ENCODE peak calls at places on chromosomes 13 and 19, in four cellular contexts. K is fibroblast of lung, I is neural progenitor cell, Q is DND-41. F is an unnamed sample. For H3K4me1, the result is how much of the 10 kb centered on the place peaks cover.

GRCh38 chr19:7706188-7706530 is 4.2 kb upstream of the FCER2 start:
- DNase-seq in K (no peak), Q (no peak), I (no peak), F (no peak)

GRCh38 chr19:13024126-13024957 is 29.1 kb downstream of the NFIX start:
- DNase-seq in K (no peak), I (peak), Q (no peak), F (no peak)

GRCh38 chr13:29845440-29846056 is 4.9 kb downstream of the UBL3 start:
- DNase-seq in Q (no peak), K (peak), I (no peak), F (peak)

GRCh38 chr19:41868989-41869300 is 8.1 kb upstream of the CD79A start:
- DNase-seq in Q (no peak), K (no peak), I (no peak), F (no peak)

GRCh38 chr19:53102186-53102585 is 1.0 kb downstream of the ZNF160 start:
- DNase-seq in K (no peak), I (peak), Q (peak), F (no peak)

GRCh38 chr13:48400090-48400694 is 12.7 kb downstream of the LPAR6 start:
- DNase-seq in K (no peak), I (no peak), Q (no peak), F (peak)

GRCh38 chr13:94479559-94480095 is at the start of gene DCT:
- DNase-seq in K (no peak), I (peak), Q (no peak), F (no peak)

GRCh38 chr13:109235901-109236300 is 550.5 kb downstream of the IRS2 start:
- DNase-seq in Q (no peak), K (no peak), I (no peak), F (no peak)

GRCh38 chr19:11881151-11881800 is 6.3 kb upstream of the ZNF69 start:
- DNase-seq in K (peak), I (peak), Q (peak), F (peak)

GRCh38 chr19:1884291-1884718 is 991 bp downstream of the ABHD17A start:
- DNase-seq in Q (no peak), K (no peak), I (no peak), F (peak)

GRCh38 chr13:21871302-21871862 is 200.5 kb downstream of the FGF9 start:
- DNase-seq in I (no peak), K (no peak), Q (no peak), F (no peak)

GRCh38 chr19:743168-743687 is 7.7 kb upstream of the MISP start:
- DNase-seq in Q (no peak), I (no peak), K (peak), F (no peak)

GRCh38 chr19:7637374-7638256 is 705 bp downstream of the STXBP2 start:
- DNase-seq in I (peak), Q (no peak), K (no peak), F (peak)

GRCh38 chr19:681029-681626 is 4.9 kb downstream of the FSTL3 start:
- DNase-seq in I (peak), K (no peak), Q (no peak), F (no peak)

GRCh38 chr13:85508683-85509329 is 290.4 kb downstream of the SLITRK6 start:
- DNase-seq in K (peak), I (no peak), Q (no peak), F (no peak)

GRCh38 chr19:39205449-39205764 is 1.3 kb upstream of the SYCN start:
- DNase-seq in I (no peak), Q (no peak), K (no peak), F (no peak)
- H2AFZ ChIP-seq in I (no peak), Q (no peak), K (no peak), F (no peak)

DNA sequence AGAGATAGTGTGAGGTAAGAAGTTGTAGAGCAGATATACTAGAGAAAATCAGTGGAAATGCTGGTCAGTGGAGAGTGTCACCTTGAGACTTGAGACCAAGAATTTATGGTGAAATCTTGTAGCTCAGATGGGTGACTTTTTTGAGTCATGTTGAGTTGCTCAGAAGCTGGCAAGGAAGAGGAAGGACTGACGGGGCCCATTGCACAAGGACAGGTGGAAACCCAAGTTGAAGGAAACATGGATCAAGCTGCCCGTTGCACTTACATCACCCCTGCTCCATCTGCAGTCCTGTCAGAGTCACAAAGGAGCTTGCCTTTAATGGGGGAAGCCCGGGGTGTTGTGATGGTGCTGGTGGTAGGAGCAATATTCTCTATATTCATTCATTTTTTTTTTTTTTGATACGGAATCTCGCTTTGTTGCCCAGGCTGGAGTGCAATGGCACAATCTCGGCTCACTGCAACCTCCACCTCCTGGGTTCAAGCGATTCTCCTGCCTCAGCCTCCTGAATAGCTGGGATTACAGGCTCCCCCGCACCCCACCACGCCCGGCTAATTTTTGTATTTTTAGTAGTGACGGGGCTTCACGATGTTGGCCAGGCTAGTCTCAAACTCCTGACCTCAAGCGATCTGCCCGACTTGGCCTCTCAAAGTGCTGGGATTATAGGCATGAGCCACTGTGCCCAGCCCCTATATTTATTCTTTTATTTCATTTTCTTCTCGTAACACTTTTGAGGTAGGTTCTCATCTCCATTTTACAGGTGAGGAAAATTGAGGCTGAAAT is 27.4 kb downstream of the UBAC2 start:
- DNase-seq in Q (no peak), K (no peak), I (no peak), F (peak)
- H3K4me1 ChIP-seq in Q (half or more), K (under half), I (under half), F (half or more)

DNA sequence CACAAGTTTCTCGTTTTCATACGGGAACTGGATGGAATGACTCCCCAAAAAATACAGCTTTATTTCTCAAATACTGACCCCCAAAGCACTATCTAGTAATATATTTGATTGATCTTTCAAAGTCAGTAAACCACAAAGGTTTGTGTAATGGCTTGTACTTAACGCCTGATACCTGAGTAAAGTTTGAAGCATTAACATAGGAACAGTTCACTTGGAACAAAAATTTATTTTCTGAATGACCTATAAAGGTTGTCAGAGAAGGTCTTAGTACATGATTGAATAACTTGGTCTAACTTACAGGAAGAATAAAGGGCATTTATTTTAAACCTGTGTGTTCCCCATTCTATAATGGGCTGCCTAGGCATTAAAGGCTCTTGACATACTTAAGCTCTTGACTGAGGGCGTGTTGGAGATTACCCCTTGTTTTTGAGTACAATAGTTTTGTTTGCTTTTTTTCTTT is 1.4 kb upstream of the PCDH9 start:
- DNase-seq in K (peak), Q (no peak), I (peak), F (peak)
- H2AFZ ChIP-seq in K (peak), Q (peak), I (peak), F (peak)

DNA sequence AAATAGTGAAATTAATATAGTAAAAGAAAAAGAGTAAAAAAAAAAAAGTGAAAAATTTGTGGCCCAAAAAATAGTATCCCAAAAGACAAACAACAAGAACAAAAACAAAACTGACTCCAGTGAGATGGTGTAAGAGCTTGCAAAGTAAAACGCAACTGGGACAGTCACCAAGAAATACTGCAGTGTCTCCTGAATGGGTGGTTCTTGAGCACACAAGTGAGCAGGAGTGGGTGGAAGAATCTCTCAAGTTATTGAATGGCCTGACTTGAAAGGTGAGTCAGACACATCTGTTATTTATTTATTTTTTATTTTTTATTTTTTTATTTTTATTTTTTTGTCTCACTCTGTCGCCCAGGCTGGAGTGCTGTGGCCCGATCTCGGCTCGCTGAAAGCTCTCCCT is 1.9 kb downstream of the ZNF493 start:
- DNase-seq in K (peak), I (no peak), Q (no peak), F (no peak)
- H3K4me1 ChIP-seq in K (under half), I (under half), Q (under half), F (under half)

DNA sequence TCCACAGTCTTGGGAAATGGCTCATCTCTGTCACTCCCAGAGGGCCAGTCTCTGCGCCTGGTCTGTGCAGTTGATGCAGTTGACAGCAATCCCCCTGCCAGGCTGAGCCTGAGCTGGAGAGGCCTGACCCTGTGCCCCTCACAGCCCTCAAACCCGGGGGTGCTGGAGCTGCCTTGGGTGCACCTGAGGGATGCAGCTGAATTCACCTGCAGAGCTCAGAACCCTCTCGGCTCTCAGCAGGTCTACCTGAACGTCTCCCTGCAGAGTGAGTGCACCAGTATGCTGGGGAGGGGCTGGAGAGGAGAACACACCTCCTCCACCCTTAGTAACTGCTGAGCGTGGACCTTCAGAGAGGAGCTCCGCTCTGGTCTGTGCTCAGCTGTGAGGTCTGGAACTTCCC is 2.3 kb downstream of the SIGLEC9 start:
- DNase-seq in Q (no peak), K (no peak), I (no peak), F (no peak)
- H2AFZ ChIP-seq in Q (no peak), K (no peak), I (no peak), F (no peak)

GRCh38 chr19:38650911-38651584 is 3.6 kb downstream of the ACTN4 start:
- DNase-seq in K (peak), Q (no peak), I (no peak), F (no peak)

GRCh38 chr19:38647966-38648788 is 728 bp downstream of the ACTN4 start:
- DNase-seq in K (no peak), I (no peak), Q (peak), F (peak)

GRCh38 chr19:38649305-38650179 is 2.1 kb downstream of the ACTN4 start:
- DNase-seq in I (no peak), K (no peak), Q (no peak), F (no peak)

GRCh38 chr19:38648789-38649304 is 1.4 kb downstream of the ACTN4 start:
- DNase-seq in K (no peak), Q (no peak), I (peak), F (no peak)

GRCh38 chr19:38650180-38650775 is 2.8 kb downstream of the ACTN4 start:
- DNase-seq in K (no peak), I (no peak), Q (no peak), F (no peak)
- H3K4me1 ChIP-seq in K (under half), I (under half), Q (half or more), F (half or more)

DNA sequence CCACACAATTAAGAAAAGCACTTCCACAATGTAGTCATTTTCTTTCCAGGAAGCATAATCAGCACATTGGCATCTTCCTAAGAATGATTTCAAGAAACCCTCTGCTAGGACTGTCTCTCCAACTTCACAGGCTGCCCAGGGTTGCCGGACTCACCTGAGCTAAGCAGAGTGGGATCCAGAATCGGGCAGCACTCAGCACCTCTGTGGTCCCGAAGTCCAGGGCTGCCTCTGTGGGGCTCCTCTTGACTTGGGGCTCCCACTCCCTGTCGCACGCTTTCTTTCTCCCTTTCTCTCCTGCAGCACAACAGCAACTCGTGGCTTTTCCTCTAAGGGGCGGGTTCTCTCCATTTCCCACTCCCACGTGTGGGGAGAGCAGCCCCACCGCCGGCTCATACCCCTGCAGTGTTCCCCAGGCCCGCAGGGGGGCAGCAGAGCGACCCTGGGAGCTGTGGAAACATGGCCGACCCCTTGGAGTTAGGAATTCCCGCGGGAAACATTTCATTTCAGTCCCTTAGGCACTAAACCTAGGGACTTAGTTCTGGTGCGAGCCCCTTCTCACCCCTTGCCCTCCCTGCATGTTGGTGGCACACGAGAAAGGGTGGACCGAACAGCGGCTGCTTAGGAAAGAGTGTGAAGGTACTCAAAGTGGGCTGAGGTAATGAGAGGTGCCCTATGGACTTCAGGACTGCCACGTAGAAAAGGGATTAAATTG is at the start of gene TMEM272:
- DNase-seq in I (peak), K (peak), Q (peak), F (peak)
- H2AFZ ChIP-seq in I (peak), K (peak), Q (peak), F (peak)

GRCh38 chr19:9835507-9835949 is 410 bp downstream of the PIN1 start:
- DNase-seq in I (no peak), Q (no peak), K (no peak), F (peak)
- H3K4me1 ChIP-seq in I (under half), Q (under half), K (under half), F (under half)

F was measured in Karpas-422.